ENCODE peak calls at places on chromosomes 1 and 21, in eight cellular contexts. B, E, O, J, H, K, Q and X are unnamed samples.

GRCh38 chr1:50930965-50931737 is 28.9 kb downstream of the FAF1 start:
- DNase-seq in O (no peak), B (no peak), J (no peak), K (no peak), Q (no peak), H (no peak), E (peak; percentile 18), X (no peak)

GRCh38 chr1:20165522-20165951 is 20.4 kb upstream of the UBXN10 start:
- DNase-seq in B (no peak), Q (peak; percentile 13), O (no peak), H (peak; percentile 41), K (no peak), E (peak; percentile 26), J (no peak), X (no peak)

GRCh38 chr1:106615473-106615872 is 441.0 kb upstream of the PRMT6 start:
- DNase-seq in O (no peak), Q (no peak), E (no peak), B (no peak), J (no peak), H (no peak), K (no peak), X (no peak)

GRCh38 chr1:200474633-200475032 is 64.8 kb upstream of the ZNF281 start:
- DNase-seq in J (no peak), O (no peak), H (no peak), Q (no peak), E (no peak), K (no peak), B (no peak), X (no peak)

GRCh38 chr1:165954940-165955339 is 127.5 kb downstream of the UCK2 start:
- DNase-seq in O (peak; percentile 79), Q (no peak), J (no peak), H (no peak), K (peak; percentile 79), B (no peak), E (peak; percentile 28), X (no peak)

GRCh38 chr1:224733021-224733911 is 117.1 kb downstream of the CNIH3 start:
- DNase-seq in B (no peak), Q (no peak), E (peak; percentile 77), H (no peak), O (peak; percentile 56), K (peak; percentile 32), J (no peak), X (peak; percentile 76)

GRCh38 chr1:177650947-177651346 is 318.9 kb downstream of the SEC16B start:
- DNase-seq in K (no peak), E (no peak), J (no peak), H (no peak), O (no peak), B (no peak), Q (peak; percentile 74), X (no peak)

GRCh38 chr1:201584510-201584991 is 45.6 kb downstream of the NAV1 start:
- DNase-seq in K (no peak), J (no peak), B (no peak), H (peak; percentile 54), Q (peak; percentile 24), E (no peak), O (peak; percentile 73), X (peak; percentile 63)

GRCh38 chr1:9009438-9010366 is 16.5 kb downstream of the SLC2A7 start:
- DNase-seq in E (peak; percentile 72), O (no peak), H (peak; percentile 52), J (no peak), B (no peak), K (peak; percentile 50), Q (no peak), X (peak; percentile 40)

GRCh38 chr21:44290327-44291077 is 4.8 kb downstream of the AIRE start:
- DNase-seq in B (no peak), E (no peak), O (no peak), K (peak; percentile 29), Q (no peak), H (no peak), J (no peak), X (no peak)

GRCh38 chr1:234656981-234657651 is 47.1 kb upstream of the IRF2BP2 start:
- DNase-seq in B (no peak), E (peak; percentile 41), J (no peak), Q (peak; percentile 64), K (no peak), O (peak; percentile 99), H (peak; percentile 69), X (no peak)

GRCh38 chr21:43923391-43923790 is 58.4 kb downstream of the AGPAT3 start:
- DNase-seq in Q (no peak), H (no peak), O (peak; percentile 42), B (no peak), E (no peak), J (no peak), K (no peak), X (no peak)

GRCh38 chr1:13528320-13528719 is 14.5 kb upstream of the LRRC38 start:
- DNase-seq in E (no peak), B (no peak), K (no peak), H (no peak), O (no peak), Q (no peak), J (no peak), X (no peak)

GRCh38 chr21:28714795-28715464 is 277.7 kb downstream of the LTN1 start:
- DNase-seq in J (no peak), E (no peak), B (no peak), H (no peak), O (peak; percentile 65), Q (no peak), K (no peak), X (no peak)

GRCh38 chr1:115218696-115219095 is 119.4 kb downstream of the NGF start:
- DNase-seq in H (no peak), Q (no peak), E (no peak), O (no peak), K (no peak), J (no peak), B (no peak), X (no peak)

GRCh38 chr1:236489710-236490377 is 33.9 kb upstream of the LGALS8 start:
- DNase-seq in H (peak; percentile 45), Q (peak; percentile 66), O (peak; percentile 16), K (no peak), E (peak; percentile 56), B (peak; percentile 28), J (no peak), X (peak; percentile 84)

GRCh38 chr21:37208056-37208705 is 59.0 kb downstream of the VPS26C start:
- DNase-seq in E (peak; percentile 91), O (peak; percentile 13), Q (no peak), J (no peak), K (peak; percentile 29), B (peak; percentile 41), H (peak; percentile 27), X (no peak)

GRCh38 chr1:183548136-183548535 is 42.1 kb downstream of the NCF2 start:
- DNase-seq in E (no peak), B (no peak), H (no peak), J (no peak), O (no peak), K (no peak), Q (peak; percentile 72), X (no peak)

GRCh38 chr1:221712776-221713431 is 29.0 kb downstream of the DUSP10 start:
- DNase-seq in Q (no peak), J (peak; percentile 81), E (peak; percentile 85), H (peak; percentile 70), B (peak; percentile 83), O (no peak), K (no peak), X (no peak)

GRCh38 chr1:50110084-50110615 is 1.4 kb downstream of the ELAVL4 start:
- DNase-seq in E (no peak), O (no peak), H (peak; percentile 5), Q (no peak), B (no peak), K (no peak), J (no peak), X (no peak)